ENCODE peak calls at places on chromosomes 12 and 14, in seven cellular contexts. H, M, X, T, Y, E and L are unnamed samples. For H3K9me3, the result is how much of the 10 kb centered on the place peaks cover.

GRCh38 chr14:104141621-104142091 is 3.3 kb downstream of the KIF26A start:
- DNase-seq in H (no peak), M (no peak), X (no peak), T (peak), Y (no peak), E (peak), L (peak)

GRCh38 chr14:63940387-63940786 is 87.6 kb downstream of the SYNE2 start:
- DNase-seq in H (no peak), M (peak), X (no peak), T (no peak), Y (no peak), E (no peak), L (no peak)

GRCh38 chr12:125193798-125194562 is 128.7 kb downstream of the AACS start:
- DNase-seq in H (no peak), M (no peak), X (no peak), T (no peak), Y (no peak), E (no peak), L (no peak)

GRCh38 chr14:102513899-102514772 is 4.6 kb upstream of the ANKRD9 start:
- DNase-seq in H (no peak), M (no peak), X (no peak), T (no peak), Y (no peak), E (no peak), L (no peak)

GRCh38 chr12:115598827-115599226 is 678.7 kb downstream of the MED13L start:
- DNase-seq in H (no peak), M (peak), X (no peak), T (no peak), Y (no peak), E (no peak), L (no peak)

GRCh38 chr14:67665886-67666285 is 8.5 kb downstream of the VTI1B start:
- DNase-seq in H (no peak), M (no peak), X (no peak), T (no peak), Y (no peak), E (no peak), L (no peak)

GRCh38 chr14:81323621-81324400 is 76.3 kb downstream of the STON2 start:
- DNase-seq in H (no peak), M (peak), X (peak), T (no peak), Y (no peak), E (no peak), L (no peak)

GRCh38 chr12:63294327-63294632 is 143.3 kb upstream of the AVPR1A start:
- DNase-seq in H (no peak), M (no peak), X (no peak), T (no peak), Y (no peak), E (no peak), L (no peak)

GRCh38 chr12:107126688-107127481 is 33.5 kb upstream of the CRY1 start:
- DNase-seq in H (no peak), M (no peak), X (no peak), T (no peak), Y (no peak), E (no peak), L (no peak)

GRCh38 chr12:80598004-80598606 is 109.3 kb upstream of the MYF6 start:
- DNase-seq in H (no peak), M (peak), X (no peak), T (no peak), Y (no peak), E (no peak), L (no peak)

GRCh38 chr12:3446235-3446634 is 44.8 kb upstream of the PRMT8 start:
- DNase-seq in H (no peak), M (no peak), X (no peak), T (no peak), Y (no peak), E (no peak), L (no peak)

GRCh38 chr12:26097046-26097878 is 27.6 kb downstream of the BHLHE41 start:
- DNase-seq in H (peak), M (peak), X (peak), T (peak), Y (peak), E (peak), L (peak)

GRCh38 chr12:93978553-93978952 is 169.8 kb upstream of the PLXNC1 start:
- DNase-seq in H (no peak), M (peak), X (no peak), T (no peak), Y (no peak), E (no peak), L (no peak)

GRCh38 chr12:94171595-94171930 is 23.2 kb downstream of the PLXNC1 start:
- DNase-seq in H (no peak), M (no peak), X (no peak), T (no peak), Y (no peak), E (no peak), L (no peak)

GRCh38 chr14:32560213-32560857 is 231.2 kb downstream of the AKAP6 start:
- DNase-seq in H (no peak), M (peak), X (peak), T (peak), Y (no peak), E (no peak), L (no peak)

GRCh38 chr12:57160021-57160420 is 12.6 kb upstream of the LRP1-AS start:
- DNase-seq in H (no peak), M (no peak), X (no peak), T (no peak), Y (no peak), E (no peak), L (no peak)

GRCh38 chr12:62523619-62524018 is 57.0 kb downstream of the MON2 start:
- DNase-seq in H (no peak), M (peak), X (no peak), T (no peak), Y (no peak), E (no peak), L (no peak)

GRCh38 chr14:53110103-53110502 is 43.0 kb downstream of the DDHD1 start:
- DNase-seq in H (no peak), M (no peak), X (no peak), T (no peak), Y (no peak), E (no peak), L (no peak)

GRCh38 chr12:21456291-21456780 is 18.9 kb downstream of the PYROXD1 start:
- DNase-seq in H (no peak), M (no peak), X (no peak), T (no peak), Y (no peak), E (no peak), L (no peak)

GRCh38 chr14:87229131-87229530 is 763.9 kb downstream of the GALC start:
- DNase-seq in H (no peak), M (no peak), X (no peak), T (no peak), Y (no peak), E (no peak), L (no peak)

GRCh38 chr14:99157676-99158075 is 114.3 kb downstream of the BCL11B start:
- DNase-seq in H (no peak), M (no peak), X (no peak), T (no peak), Y (no peak), E (no peak), L (no peak)

GRCh38 chr14:63510538-63510937 is 32.6 kb downstream of the PPP2R5E start:
- DNase-seq in H (no peak), M (peak), X (no peak), T (no peak), Y (no peak), E (no peak), L (no peak)

GRCh38 chr14:49992901-49993335 is 100.0 kb downstream of the ARF6 start:
- DNase-seq in H (no peak), M (no peak), X (no peak), T (peak), Y (no peak), E (no peak), L (peak)

GRCh38 chr14:87698496-87698895 is 294.5 kb downstream of the GALC start:
- DNase-seq in H (no peak), M (no peak), X (no peak), T (no peak), Y (no peak), E (no peak), L (no peak)

GRCh38 chr12:47102845-47103666 is 23.3 kb upstream of the AMIGO2 start:
- DNase-seq in H (no peak), M (no peak), X (no peak), T (no peak), Y (no peak), E (no peak), L (no peak)

GRCh38 chr12:7129647-7130536 is at the start of gene CLSTN3:
- DNase-seq in H (peak), M (peak), X (peak), T (peak), Y (peak), E (peak), L (peak)

GRCh38 chr12:9760699-9761406 is at the start of gene CD69:
- DNase-seq in H (no peak), M (peak), X (peak), T (no peak), Y (peak), E (no peak), L (peak)

GRCh38 chr12:124684971-124685688 is 117.7 kb upstream of the NCOR2 start:
- DNase-seq in H (no peak), M (no peak), X (no peak), T (no peak), Y (no peak), E (no peak), L (no peak)

GRCh38 chr12:30197392-30198047 is 413.8 kb upstream of the TMTC1 start:
- DNase-seq in H (no peak), M (no peak), X (no peak), T (no peak), Y (no peak), E (no peak), L (no peak)

GRCh38 chr12:51827925-51828818 is 20.3 kb downstream of the FIGNL2 start:
- DNase-seq in H (no peak), M (peak), X (peak), T (no peak), Y (no peak), E (no peak), L (no peak)

GRCh38 chr14:34365309-34365915 is 96.6 kb downstream of the SPTSSA start:
- DNase-seq in H (no peak), M (no peak), X (no peak), T (no peak), Y (no peak), E (no peak), L (no peak)

GRCh38 chr12:109740694-109741245 is 27.1 kb downstream of the FAM222A start:
- DNase-seq in H (peak), M (no peak), X (no peak), T (peak), Y (no peak), E (peak), L (peak)

GRCh38 chr14:103103461-103104388 is 9.2 kb downstream of the EXOC3L4 start:
- DNase-seq in H (no peak), M (peak), X (peak), T (peak), Y (no peak), E (no peak), L (no peak)

GRCh38 chr14:22131749-22132476 is 457.1 kb downstream of the DAD1 start:
- DNase-seq in H (no peak), M (peak), X (peak), T (no peak), Y (no peak), E (no peak), L (no peak)

GRCh38 chr14:25150934-25151790 is 101.2 kb upstream of the STXBP6 start:
- DNase-seq in H (no peak), M (peak), X (no peak), T (no peak), Y (no peak), E (no peak), L (no peak)

GRCh38 chr12:6229823-6230222 is 29.6 kb downstream of the CD9 start:
- DNase-seq in H (peak), M (peak), X (peak), T (peak), Y (no peak), E (peak), L (peak)

GRCh38 chr12:47082963-47083621 is 3.3 kb upstream of the AMIGO2 start:
- DNase-seq in H (no peak), M (no peak), X (no peak), T (no peak), Y (no peak), E (no peak), L (no peak)

GRCh38 chr12:57591567-57592325 is 754 bp downstream of the PIP4K2C start:
- DNase-seq in H (no peak), M (peak), X (peak), T (no peak), Y (no peak), E (no peak), L (no peak)

GRCh38 chr14:19949218-19949617 is 18.5 kb downstream of the OR4K1 start:
- DNase-seq in H (no peak), M (no peak), X (no peak), T (no peak), Y (no peak), E (no peak), L (no peak)
- H3K9me3 ChIP-seq in H (under half), M (under half), X (under half), T (under half), Y (under half), E (under half), L (under half)

GRCh38 chr12:1795785-1796514 is 24.4 kb upstream of the LRTM2 start:
- DNase-seq in H (peak), M (peak), X (peak), T (peak), Y (peak), E (peak), L (peak)

GRCh38 chr12:1796515-1797010 is 23.8 kb upstream of the LRTM2 start:
- DNase-seq in H (no peak), M (no peak), X (peak), T (peak), Y (no peak), E (peak), L (peak)

GRCh38 chr12:1797991-1798733 is 22.2 kb upstream of the LRTM2 start:
- DNase-seq in H (peak), M (no peak), X (no peak), T (no peak), Y (no peak), E (peak), L (peak)

GRCh38 chr12:1798734-1799067 is 21.7 kb upstream of the LRTM2 start:
- DNase-seq in H (no peak), M (no peak), X (no peak), T (no peak), Y (no peak), E (peak), L (peak)

DNA sequence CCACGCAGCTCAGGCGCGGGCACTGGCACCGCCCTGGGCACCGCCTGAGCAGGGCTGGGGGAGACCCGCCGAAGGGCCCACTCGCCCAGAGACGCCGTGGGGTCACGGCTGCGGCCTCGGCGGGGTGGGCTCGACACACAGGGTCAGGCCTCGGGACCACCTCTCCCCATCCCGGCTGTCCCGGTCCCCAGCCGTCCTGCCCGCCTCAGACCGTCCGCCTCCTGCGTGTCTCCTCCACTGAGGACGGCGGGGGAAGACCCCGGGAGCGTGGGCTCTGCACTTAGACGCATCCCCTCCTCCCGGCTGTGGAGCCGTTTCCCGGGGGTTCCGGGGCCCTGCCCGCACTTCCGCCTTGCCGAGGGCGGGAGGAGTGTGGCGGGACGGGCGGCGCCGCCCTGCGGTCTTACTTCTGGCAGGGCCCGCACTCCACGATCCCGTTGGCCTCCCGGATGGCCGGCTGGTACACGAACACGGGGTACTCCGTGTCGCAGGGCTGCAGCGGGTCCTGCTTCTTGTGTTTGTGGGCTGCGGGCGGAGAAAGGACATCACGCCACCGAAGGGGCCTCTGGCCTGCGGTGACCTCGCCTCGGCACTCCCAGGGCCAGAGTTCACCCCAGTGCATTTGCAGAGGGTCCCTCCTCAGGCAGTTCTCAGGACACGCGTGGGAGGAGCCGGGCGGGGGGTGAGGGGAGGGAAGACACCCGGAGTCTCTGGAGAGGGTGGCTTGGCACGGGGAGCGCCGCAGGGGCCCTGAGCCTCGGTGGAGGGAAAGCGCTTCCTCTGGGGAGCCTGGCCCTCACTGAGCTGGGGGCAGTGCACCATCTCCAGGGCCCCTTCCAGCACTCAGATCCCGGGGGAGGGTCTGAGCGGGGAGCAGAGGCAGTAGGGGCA is 23.1 kb upstream of the LRTM2 start:
- DNase-seq in H (peak), M (peak), X (peak), T (peak), Y (no peak), E (peak), L (peak)
- H3K27ac ChIP-seq in H (peak), M (peak), X (peak), T (peak), Y (peak), E (no peak), L (peak)

DNA sequence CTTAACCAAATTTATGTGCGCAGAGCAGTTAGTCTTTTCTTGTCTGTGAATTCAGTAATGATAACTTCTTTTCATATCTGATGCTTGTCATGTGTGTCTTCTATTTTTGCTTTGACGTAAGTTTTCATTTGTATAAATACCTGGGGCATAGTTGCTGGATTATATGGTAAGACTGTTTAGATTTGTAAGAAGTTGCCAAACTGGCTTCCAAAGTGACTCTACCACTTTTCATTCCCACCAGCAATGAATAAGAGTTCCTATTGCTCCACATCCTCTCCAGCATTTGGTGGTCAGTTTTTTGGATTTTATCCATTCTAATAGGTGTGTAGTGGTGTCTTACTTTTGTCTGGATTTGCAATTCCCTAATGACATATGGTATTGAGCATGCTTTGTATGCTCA is 8.9 kb downstream of the ZNF268 start:
- DNase-seq in H (no peak), M (no peak), X (no peak), T (no peak), Y (no peak), E (no peak), L (no peak)
- H3K9me3 ChIP-seq in H (half or more), M (under half), X (under half), T (half or more), Y (half or more), E (under half), L (half or more)

DNA sequence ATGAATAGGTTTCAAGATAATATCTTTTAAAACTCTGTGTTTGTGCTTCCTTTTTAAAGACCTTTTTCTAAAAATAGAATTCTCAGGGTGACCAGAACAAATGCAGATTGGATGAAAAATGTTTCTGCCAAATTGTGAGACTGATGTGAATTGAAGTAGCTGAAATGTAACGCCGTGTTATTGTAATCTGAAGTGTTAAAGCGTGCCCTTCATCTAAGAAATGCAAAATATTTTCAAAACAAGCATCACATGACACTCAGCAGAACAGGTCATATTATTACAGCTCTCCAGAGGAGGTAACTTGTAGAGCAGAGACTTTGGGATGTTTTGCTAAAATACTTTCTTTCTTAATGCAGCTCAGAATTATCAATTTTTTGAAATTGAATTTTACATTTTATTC is 90.0 kb upstream of the PLEKHA5 start:
- DNase-seq in H (no peak), M (no peak), X (no peak), T (no peak), Y (no peak), E (no peak), L (no peak)
- H3K27ac ChIP-seq in H (no peak), M (no peak), X (no peak), T (no peak), Y (no peak), E (no peak), L (no peak)

DNA sequence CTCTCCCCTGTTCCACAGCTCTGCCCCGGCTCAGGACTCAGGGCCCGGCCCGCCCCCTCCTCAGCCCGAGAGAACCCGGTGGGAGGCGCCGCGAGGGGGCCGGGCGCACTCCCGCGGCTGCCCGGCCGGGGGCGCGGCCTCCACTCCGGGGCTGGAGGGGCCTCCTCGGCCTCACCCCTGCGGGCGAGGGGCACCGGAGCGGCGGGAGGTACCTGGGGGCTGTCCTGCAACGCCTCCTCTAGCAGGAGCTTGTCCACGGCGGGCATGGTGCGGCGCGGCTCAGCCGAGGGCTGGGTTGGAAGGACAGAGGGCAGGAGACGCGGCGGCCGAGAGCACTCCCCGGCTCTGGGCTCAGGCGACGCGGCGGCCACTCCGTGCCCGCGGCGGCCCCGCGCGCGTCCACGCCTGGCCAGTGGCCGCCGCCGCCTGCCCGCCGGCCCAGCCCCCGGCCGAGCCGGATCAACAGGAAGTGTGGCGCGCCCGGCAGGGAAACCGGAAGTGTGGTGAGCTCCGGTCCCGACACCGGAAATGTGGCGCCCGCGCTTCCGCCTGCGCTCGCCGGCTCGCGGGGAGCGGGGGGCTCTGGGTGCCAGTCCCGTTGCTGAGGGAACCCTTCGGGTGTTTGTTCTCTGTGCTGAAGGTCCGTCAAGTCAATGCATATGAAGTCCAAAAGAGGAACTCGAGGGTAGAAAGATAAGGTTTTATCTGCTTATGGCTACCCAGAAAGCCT is at the start of gene APPL2:
- DNase-seq in H (peak), M (peak), X (peak), T (peak), Y (peak), E (peak), L (peak)
- H3K9me3 ChIP-seq in H (under half), M (under half), X (under half), T (under half), Y (under half), E (under half), L (under half)

GRCh38 chr14:89364316-89364715 is 52.7 kb downstream of the FOXN3 start:
- DNase-seq in H (no peak), M (no peak), X (peak), T (no peak), Y (no peak), E (no peak), L (no peak)

GRCh38 chr14:89368490-89369477 is 48.2 kb downstream of the FOXN3 start:
- DNase-seq in H (no peak), M (peak), X (no peak), T (no peak), Y (no peak), E (no peak), L (no peak)

GRCh38 chr14:89367449-89368120 is 49.4 kb downstream of the FOXN3 start:
- DNase-seq in H (no peak), M (peak), X (peak), T (no peak), Y (no peak), E (no peak), L (no peak)

GRCh38 chr14:89365071-89365801 is 51.8 kb downstream of the FOXN3 start:
- DNase-seq in H (no peak), M (peak), X (peak), T (no peak), Y (no peak), E (no peak), L (no peak)

GRCh38 chr14:89366580-89367448 is 50.2 kb downstream of the FOXN3 start:
- DNase-seq in H (no peak), M (peak), X (peak), T (no peak), Y (no peak), E (no peak), L (no peak)
- H3K27ac ChIP-seq in H (peak), M (peak), X (peak), T (peak), Y (no peak), E (peak), L (peak)